ENCODE peak calls at places on chromosomes 3 and 15, in nine cellular contexts. T, Q, U, P, R, V, E, J and C are unnamed samples.

GRCh38 chr3:38257583-38257982 is 8.0 kb upstream of the SLC22A13 start:
- DNase-seq in T (no peak), Q (no peak), U (no peak), P (no peak), R (no peak), V (no peak), E (no peak), J (no peak), C (no peak)

GRCh38 chr3:122858373-122858772 is 63.5 kb downstream of the SLC49A4 start:
- DNase-seq in T (no peak), Q (no peak), U (no peak), P (no peak), R (no peak), V (no peak), E (no peak), J (no peak), C (no peak)

GRCh38 chr3:74309716-74310115 is 304.7 kb downstream of the CNTN3 start:
- DNase-seq in T (no peak), Q (no peak), U (no peak), P (no peak), R (no peak), V (no peak), E (no peak), J (no peak), C (no peak)

GRCh38 chr3:58564456-58565160 is 12.6 kb downstream of the FAM107A start:
- DNase-seq in T (no peak), Q (no peak), U (no peak), P (no peak), R (no peak), V (peak), E (no peak), J (peak), C (no peak)

GRCh38 chr3:159852256-159852655 is 136.4 kb upstream of the IL12A start:
- DNase-seq in T (no peak), Q (no peak), U (no peak), P (no peak), R (no peak), V (no peak), E (no peak), J (no peak), C (no peak)

GRCh38 chr3:126555795-126556636 is 2.7 kb downstream of the C3orf22 start:
- DNase-seq in T (no peak), Q (no peak), U (peak), P (no peak), R (no peak), V (peak), E (no peak), J (no peak), C (no peak)

GRCh38 chr15:25905140-25905539 is 42.0 kb upstream of the ATP10A start:
- DNase-seq in T (no peak), Q (no peak), U (no peak), P (peak), R (no peak), V (peak), E (no peak), J (no peak), C (no peak)

GRCh38 chr3:61409638-61410037 is 151.7 kb upstream of the PTPRG start:
- DNase-seq in T (no peak), Q (no peak), U (no peak), P (no peak), R (no peak), V (no peak), E (no peak), J (no peak), C (no peak)

GRCh38 chr3:100600181-100601042 is 9.0 kb upstream of the ADGRG7 start:
- DNase-seq in T (no peak), Q (no peak), U (no peak), P (no peak), R (no peak), V (no peak), E (no peak), J (no peak), C (no peak)

GRCh38 chr3:171458056-171458856 is 1.9 kb downstream of the TNIK start:
- DNase-seq in T (no peak), Q (no peak), U (no peak), P (no peak), R (no peak), V (no peak), E (peak), J (no peak), C (no peak)